ENCODE peak calls at places on chromosomes 13 and 19, in eight cellular contexts. One of them, this sample, is unnamed.

GRCh38 chr13:99796175-99796819 is 175.3 kb downstream of the ZIC5 start:
- DNase-seq in body of pancreas: peak
- DNase-seq in upper lobe of left lung: no peak
- DNase-seq in tibial nerve: no peak
- DNase-seq in uterus: no peak
- DNase-seq in esophagus muscularis mucosa: peak
- DNase-seq in heart left ventricle: no peak
- DNase-seq in Peyer's patch: no peak
- DNase-seq in this sample: no peak

GRCh38 chr19:44884566-44884965 is 6.5 kb upstream of the TOMM40 start:
- DNase-seq in esophagus muscularis mucosa: no peak
- DNase-seq in body of pancreas: no peak
- DNase-seq in uterus: no peak
- DNase-seq in Peyer's patch: no peak
- DNase-seq in upper lobe of left lung: no peak
- DNase-seq in heart left ventricle: no peak
- DNase-seq in tibial nerve: no peak
- DNase-seq in this sample: no peak

GRCh38 chr19:45526143-45526542 is 18.9 kb downstream of the VASP start:
- DNase-seq in tibial nerve: no peak
- DNase-seq in esophagus muscularis mucosa: no peak
- DNase-seq in Peyer's patch: peak
- DNase-seq in body of pancreas: peak
- DNase-seq in uterus: peak
- DNase-seq in heart left ventricle: peak
- DNase-seq in upper lobe of left lung: no peak
- DNase-seq in this sample: no peak

GRCh38 chr13:114065141-114065925 is 67.1 kb downstream of the RASA3 start:
- DNase-seq in body of pancreas: peak
- DNase-seq in upper lobe of left lung: peak
- DNase-seq in esophagus muscularis mucosa: peak
- DNase-seq in Peyer's patch: peak
- DNase-seq in tibial nerve: peak
- DNase-seq in heart left ventricle: peak
- DNase-seq in uterus: peak
- DNase-seq in this sample: peak

GRCh38 chr13:25286308-25286968 is 850 bp downstream of the MTMR6 start:
- DNase-seq in body of pancreas: peak
- DNase-seq in uterus: no peak
- DNase-seq in upper lobe of left lung: no peak
- DNase-seq in heart left ventricle: peak
- DNase-seq in tibial nerve: no peak
- DNase-seq in Peyer's patch: no peak
- DNase-seq in esophagus muscularis mucosa: no peak
- DNase-seq in this sample: no peak

GRCh38 chr19:7820588-7820987 is 9.4 kb upstream of the EVI5L start:
- DNase-seq in upper lobe of left lung: no peak
- DNase-seq in uterus: no peak
- DNase-seq in body of pancreas: no peak
- DNase-seq in heart left ventricle: no peak
- DNase-seq in tibial nerve: no peak
- DNase-seq in esophagus muscularis mucosa: no peak
- DNase-seq in Peyer's patch: no peak
- DNase-seq in this sample: no peak

GRCh38 chr19:52898101-52898500 is 666 bp upstream of the ZNF320 start:
- DNase-seq in uterus: no peak
- DNase-seq in upper lobe of left lung: peak
- DNase-seq in body of pancreas: no peak
- DNase-seq in heart left ventricle: peak
- DNase-seq in esophagus muscularis mucosa: no peak
- DNase-seq in Peyer's patch: no peak
- DNase-seq in tibial nerve: no peak
- DNase-seq in this sample: no peak

GRCh38 chr19:51786651-51787494 is 8.1 kb upstream of the FPR3 start:
- DNase-seq in Peyer's patch: no peak
- DNase-seq in upper lobe of left lung: no peak
- DNase-seq in heart left ventricle: peak
- DNase-seq in body of pancreas: no peak
- DNase-seq in uterus: no peak
- DNase-seq in tibial nerve: no peak
- DNase-seq in esophagus muscularis mucosa: peak
- DNase-seq in this sample: no peak

GRCh38 chr19:44643605-44644390 is at the start of gene PVR:
- DNase-seq in heart left ventricle: peak
- DNase-seq in esophagus muscularis mucosa: no peak
- DNase-seq in uterus: peak
- DNase-seq in upper lobe of left lung: peak
- DNase-seq in tibial nerve: peak
- DNase-seq in body of pancreas: peak
- DNase-seq in Peyer's patch: peak
- DNase-seq in this sample: no peak

GRCh38 chr19:47022140-47022536 is 2.5 kb downstream of the NPAS1 start:
- DNase-seq in uterus: no peak
- DNase-seq in Peyer's patch: no peak
- DNase-seq in heart left ventricle: no peak
- DNase-seq in upper lobe of left lung: no peak
- DNase-seq in body of pancreas: no peak
- DNase-seq in esophagus muscularis mucosa: no peak
- DNase-seq in tibial nerve: no peak
- DNase-seq in this sample: no peak

GRCh38 chr19:16782719-16783118 is 46.5 kb upstream of the SIN3B start:
- DNase-seq in heart left ventricle: no peak
- DNase-seq in upper lobe of left lung: no peak
- DNase-seq in Peyer's patch: no peak
- DNase-seq in uterus: no peak
- DNase-seq in body of pancreas: no peak
- DNase-seq in esophagus muscularis mucosa: no peak
- DNase-seq in tibial nerve: no peak
- DNase-seq in this sample: no peak

GRCh38 chr13:25860265-25860664 is 191.6 kb downstream of the SHISA2 start:
- DNase-seq in heart left ventricle: no peak
- DNase-seq in tibial nerve: no peak
- DNase-seq in Peyer's patch: no peak
- DNase-seq in uterus: no peak
- DNase-seq in esophagus muscularis mucosa: no peak
- DNase-seq in upper lobe of left lung: no peak
- DNase-seq in body of pancreas: no peak
- DNase-seq in this sample: no peak

GRCh38 chr19:15397782-15398181 is 18.2 kb upstream of the AKAP8 start:
- DNase-seq in heart left ventricle: no peak
- DNase-seq in esophagus muscularis mucosa: no peak
- DNase-seq in uterus: no peak
- DNase-seq in body of pancreas: no peak
- DNase-seq in tibial nerve: no peak
- DNase-seq in Peyer's patch: no peak
- DNase-seq in upper lobe of left lung: no peak
- DNase-seq in this sample: no peak
- H3K4me3 ChIP-seq in heart left ventricle: no peak
- H3K4me3 ChIP-seq in esophagus muscularis mucosa: no peak
- H3K4me3 ChIP-seq in uterus: no peak
- H3K4me3 ChIP-seq in body of pancreas: no peak
- H3K4me3 ChIP-seq in tibial nerve: no peak
- H3K4me3 ChIP-seq in Peyer's patch: no peak
- H3K4me3 ChIP-seq in upper lobe of left lung: no peak
- H3K4me3 ChIP-seq in this sample: no peak

GRCh38 chr13:80259159-80259558 is 81.8 kb downstream of the SPRY2 start:
- DNase-seq in upper lobe of left lung: no peak
- DNase-seq in tibial nerve: no peak
- DNase-seq in heart left ventricle: no peak
- DNase-seq in body of pancreas: no peak
- DNase-seq in Peyer's patch: peak
- DNase-seq in uterus: no peak
- DNase-seq in esophagus muscularis mucosa: no peak
- DNase-seq in this sample: no peak

GRCh38 chr13:80263745-80264513 is 77.0 kb downstream of the SPRY2 start:
- DNase-seq in uterus: no peak
- DNase-seq in upper lobe of left lung: no peak
- DNase-seq in heart left ventricle: no peak
- DNase-seq in body of pancreas: no peak
- DNase-seq in Peyer's patch: no peak
- DNase-seq in tibial nerve: no peak
- DNase-seq in esophagus muscularis mucosa: no peak
- DNase-seq in this sample: no peak

GRCh38 chr13:80256352-80256932 is 84.5 kb downstream of the SPRY2 start:
- DNase-seq in esophagus muscularis mucosa: no peak
- DNase-seq in body of pancreas: no peak
- DNase-seq in upper lobe of left lung: no peak
- DNase-seq in Peyer's patch: no peak
- DNase-seq in heart left ventricle: no peak
- DNase-seq in tibial nerve: no peak
- DNase-seq in uterus: no peak
- DNase-seq in this sample: no peak

GRCh38 chr13:80265348-80265747 is 75.6 kb downstream of the SPRY2 start:
- DNase-seq in Peyer's patch: no peak
- DNase-seq in uterus: no peak
- DNase-seq in body of pancreas: no peak
- DNase-seq in upper lobe of left lung: no peak
- DNase-seq in tibial nerve: no peak
- DNase-seq in esophagus muscularis mucosa: no peak
- DNase-seq in heart left ventricle: no peak
- DNase-seq in this sample: no peak

DNA sequence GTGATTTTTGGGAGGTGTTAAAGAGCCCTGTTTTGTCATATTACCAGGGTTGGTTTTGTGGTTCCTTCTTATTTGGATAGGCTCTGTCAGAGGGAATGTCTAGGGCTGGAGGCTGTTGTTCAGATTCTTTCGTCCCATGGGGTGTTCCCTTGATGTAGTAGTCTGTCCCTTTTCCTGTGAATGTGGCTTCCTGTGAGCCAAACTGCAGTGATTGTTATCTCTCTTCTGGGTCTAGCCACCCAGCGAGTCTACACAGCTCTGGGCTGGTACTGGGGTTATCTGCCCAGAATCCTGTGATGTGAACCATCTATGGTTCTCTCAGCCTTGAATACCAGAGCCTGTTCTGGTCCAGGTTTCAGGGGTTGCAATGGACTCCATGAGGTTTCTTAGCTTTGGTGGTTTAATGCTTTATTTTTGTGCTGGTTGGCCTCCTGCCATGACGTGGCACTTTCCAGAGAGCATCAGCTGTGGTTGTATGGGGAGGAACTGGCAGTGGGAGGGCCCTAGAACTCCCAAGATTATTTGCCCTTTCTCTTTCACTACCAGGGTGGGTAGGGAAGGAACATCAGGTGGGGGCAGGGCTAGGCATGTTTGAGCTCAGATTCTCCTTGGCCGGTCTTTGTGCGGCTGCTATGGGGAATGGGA is 78.8 kb downstream of the SPRY2 start:
- DNase-seq in body of pancreas: no peak
- DNase-seq in heart left ventricle: no peak
- DNase-seq in tibial nerve: no peak
- DNase-seq in esophagus muscularis mucosa: no peak
- DNase-seq in Peyer's patch: no peak
- DNase-seq in uterus: no peak
- DNase-seq in upper lobe of left lung: no peak
- DNase-seq in this sample: no peak
- TF ChIP-seq CTCF in body of pancreas: no peak
- TF ChIP-seq CTCF in heart left ventricle: no peak
- TF ChIP-seq CTCF in tibial nerve: no peak
- TF ChIP-seq CTCF in esophagus muscularis mucosa: no peak
- TF ChIP-seq CTCF in Peyer's patch: no peak
- TF ChIP-seq CTCF in uterus: no peak
- TF ChIP-seq CTCF in upper lobe of left lung: no peak
- TF ChIP-seq CTCF in this sample: no peak

DNA sequence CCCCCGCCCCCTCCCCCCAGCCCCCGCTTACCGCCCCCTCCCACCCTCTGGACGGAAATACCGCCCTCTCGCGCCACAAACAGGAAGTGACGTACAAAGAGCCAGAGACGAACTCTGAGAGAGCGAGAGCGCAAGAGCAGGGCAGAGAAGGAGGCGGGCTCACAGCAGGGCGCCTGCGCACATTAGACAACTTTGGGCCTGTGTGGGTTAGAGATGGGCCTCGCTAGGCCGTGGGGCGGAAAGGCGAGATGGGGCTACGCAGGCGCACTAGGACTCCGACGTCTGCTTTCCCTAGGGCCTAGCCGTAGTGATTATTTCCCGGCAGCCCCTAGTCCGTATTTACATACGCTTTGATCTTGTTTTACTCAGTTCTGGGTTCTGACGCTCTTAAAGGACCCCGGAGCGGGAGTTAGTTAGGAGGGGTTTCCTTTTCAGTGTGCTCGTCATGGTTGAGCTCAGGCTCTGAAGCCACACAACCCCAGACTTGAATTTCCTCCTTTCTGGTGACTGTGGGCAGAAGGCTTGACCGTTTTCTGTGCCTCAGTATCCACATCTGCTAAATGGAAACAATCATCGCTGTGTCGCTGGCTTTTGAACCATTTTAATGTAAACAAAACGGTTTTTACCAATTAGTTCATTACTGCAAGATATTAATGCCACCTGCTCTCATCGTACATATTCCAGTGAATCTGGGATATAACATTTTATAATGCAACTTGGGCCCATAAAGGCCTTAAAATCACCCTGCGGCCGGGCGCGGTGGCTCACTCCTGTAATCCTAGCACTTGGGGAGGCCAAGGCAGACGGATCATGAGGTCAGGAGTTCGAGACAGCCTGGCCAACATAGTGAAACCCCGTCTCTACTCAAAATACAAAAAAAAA is 449 bp upstream of the AKT2 start:
- DNase-seq in esophagus muscularis mucosa: peak
- DNase-seq in heart left ventricle: peak
- DNase-seq in Peyer's patch: peak
- DNase-seq in tibial nerve: peak
- DNase-seq in uterus: peak
- DNase-seq in upper lobe of left lung: peak
- DNase-seq in body of pancreas: peak
- DNase-seq in this sample: no peak
- TF ChIP-seq POLR2A in esophagus muscularis mucosa: no peak
- TF ChIP-seq POLR2A in heart left ventricle: no peak
- TF ChIP-seq POLR2A in Peyer's patch: peak
- TF ChIP-seq POLR2A in tibial nerve: peak
- TF ChIP-seq POLR2A in uterus: peak
- TF ChIP-seq POLR2A in upper lobe of left lung: peak
- TF ChIP-seq POLR2A in body of pancreas: no peak
- TF ChIP-seq POLR2A in this sample: no peak

DNA sequence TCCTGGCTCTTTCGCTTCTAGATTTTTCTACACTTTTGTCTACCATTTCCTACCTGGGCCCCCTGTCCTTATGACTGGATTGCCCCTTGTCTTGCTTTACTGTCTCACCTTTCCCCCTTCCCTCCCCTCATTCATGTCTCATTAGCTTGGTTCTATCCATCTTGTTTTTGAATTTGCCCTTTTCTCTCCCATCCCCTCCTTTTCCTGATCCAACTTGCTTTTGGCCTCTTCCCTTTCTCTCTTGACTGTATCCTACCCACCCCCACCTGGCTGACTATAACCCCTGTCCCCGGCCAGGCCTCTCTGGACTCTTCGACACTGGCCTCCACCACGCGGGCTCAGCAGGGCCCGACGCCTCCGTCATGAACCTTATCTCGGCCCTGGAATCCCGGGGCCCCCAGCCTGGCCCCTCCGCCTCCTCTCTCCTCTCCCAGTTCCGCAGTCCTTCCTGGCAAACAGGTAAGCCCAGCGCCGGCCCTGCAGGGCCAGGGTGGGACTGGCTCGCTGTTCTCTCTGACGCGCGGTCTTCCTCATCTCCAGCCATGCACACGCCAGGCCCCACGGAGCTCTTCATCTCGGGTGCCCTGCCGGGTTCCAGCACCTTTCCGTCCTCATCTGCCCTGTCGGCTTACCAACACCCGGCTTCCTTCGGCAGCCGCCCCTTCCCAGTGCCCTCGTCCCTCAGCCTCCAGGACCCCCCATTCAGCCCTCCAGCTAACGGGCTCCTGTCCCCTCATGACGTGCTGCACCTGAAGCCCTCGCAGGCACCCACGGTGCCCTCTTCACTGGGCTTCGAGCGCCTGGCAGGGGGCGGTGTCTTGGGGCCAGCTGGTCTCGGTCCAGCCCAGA is 3.4 kb downstream of the PRR12 start:
- DNase-seq in Peyer's patch: no peak
- DNase-seq in uterus: no peak
- DNase-seq in heart left ventricle: no peak
- DNase-seq in tibial nerve: no peak
- DNase-seq in esophagus muscularis mucosa: no peak
- DNase-seq in body of pancreas: no peak
- DNase-seq in upper lobe of left lung: peak
- DNase-seq in this sample: no peak
- H3K4me3 ChIP-seq in Peyer's patch: no peak
- H3K4me3 ChIP-seq in uterus: no peak
- H3K4me3 ChIP-seq in heart left ventricle: no peak
- H3K4me3 ChIP-seq in tibial nerve: no peak
- H3K4me3 ChIP-seq in esophagus muscularis mucosa: no peak
- H3K4me3 ChIP-seq in body of pancreas: no peak
- H3K4me3 ChIP-seq in upper lobe of left lung: no peak
- H3K4me3 ChIP-seq in this sample: no peak